ENCODE peak calls at places on chromosomes 12 and 14, in four cellular contexts. H is HCEC 1CT, K is NCI-H748 treated with DMSO at 0.1 percent for 48 hours, D is H4. T is an unnamed sample.

GRCh38 chr12:52634266-52635056 is 16.1 kb upstream of the KRT73 start:
- DNase-seq in H (no peak), K (no peak), D (no peak), T (no peak)

GRCh38 chr14:80264698-80265097 is 53.4 kb upstream of the DIO2 start:
- DNase-seq in H (no peak), K (peak; percentile 68), D (no peak), T (no peak)

GRCh38 chr14:65302571-65303184 is 109.9 kb upstream of the FUT8 start:
- DNase-seq in H (no peak), K (peak; percentile 64), D (no peak), T (no peak)

GRCh38 chr12:116384629-116385485 is 107.4 kb upstream of the MED13L start:
- DNase-seq in H (peak; percentile 46), K (no peak), D (no peak), T (no peak)

GRCh38 chr12:45648070-45648469 is 81.4 kb upstream of the ARID2 start:
- DNase-seq in H (no peak), K (no peak), D (no peak), T (no peak)

GRCh38 chr12:23536293-23536692 is 413.2 kb downstream of the SOX5 start:
- DNase-seq in H (no peak), K (no peak), D (no peak), T (no peak)

GRCh38 chr14:88128811-88129210 is 123.9 kb downstream of the GPR65 start:
- DNase-seq in H (no peak), K (no peak), D (no peak), T (no peak)

GRCh38 chr14:89870335-89870734 is 84.2 kb downstream of the EFCAB11 start:
- DNase-seq in H (peak; percentile 93), K (no peak), D (no peak), T (no peak)

GRCh38 chr14:87001333-87001732 is 991.6 kb downstream of the GALC start:
- DNase-seq in H (no peak), K (no peak), D (no peak), T (no peak)

GRCh38 chr14:73245401-73246325 is 8.4 kb downstream of the PAPLN start:
- DNase-seq in H (no peak), K (peak; percentile 20), D (no peak), T (peak; percentile 30)

GRCh38 chr12:104790296-104791125 is 167.6 kb downstream of the SLC41A2 start:
- DNase-seq in H (no peak), K (no peak), D (no peak), T (peak; percentile 39)

GRCh38 chr12:113860059-113860820 is 105.9 kb downstream of the RBM19 start:
- DNase-seq in H (no peak), K (no peak), D (no peak), T (no peak)